ENCODE peak calls at places on chromosomes 2 and 18, in six cellular contexts. B is SK-N-SH, V is GM12878, I is H1, H is HepG2, Q is GM12892. W is an unnamed sample.

GRCh38 chr2:215914777-215915165 is 98.6 kb downstream of the MREG start:
- DNase-seq in B (no peak), I (peak), V (no peak), H (no peak), Q (no peak), W (no peak)

GRCh38 chr2:62326735-62327134 is 130.8 kb downstream of the B3GNT2 start:
- DNase-seq in I (no peak), B (no peak), V (no peak), Q (no peak), H (no peak), W (no peak)

GRCh38 chr2:162254472-162254871 is 11.2 kb upstream of the FAP start:
- DNase-seq in H (no peak), Q (no peak), I (no peak), B (no peak), V (no peak), W (no peak)

GRCh38 chr2:217950401-217950871 is 52.4 kb downstream of the TNS1 start:
- DNase-seq in Q (no peak), I (no peak), H (no peak), B (no peak), V (no peak), W (no peak)

GRCh38 chr2:114821055-114821454 is 378.6 kb downstream of the DPP10 start:
- DNase-seq in I (no peak), Q (no peak), V (no peak), B (no peak), H (no peak), W (no peak)

GRCh38 chr2:141699573-141699972 is 431.2 kb downstream of the LRP1B start:
- DNase-seq in Q (no peak), B (no peak), I (no peak), H (peak), V (no peak), W (no peak)

GRCh38 chr2:234463626-234464290 is 33.1 kb downstream of the ARL4C start:
- DNase-seq in V (no peak), Q (no peak), H (no peak), I (no peak), B (peak), W (no peak)

GRCh38 chr2:102310964-102311640 is at the start of gene IL1RL1:
- DNase-seq in H (no peak), I (no peak), V (no peak), B (no peak), Q (no peak), W (no peak)

GRCh38 chr2:196268538-196269338 is 97.4 kb upstream of the STK17B start:
- DNase-seq in H (peak), B (no peak), V (no peak), Q (no peak), I (no peak), W (no peak)

GRCh38 chr2:223837290-223838061 is at the start of gene AP1S3:
- DNase-seq in B (peak), V (no peak), H (peak), I (peak), Q (peak), W (peak)

GRCh38 chr18:79645291-79645983 is 34.2 kb upstream of the CTDP1 start:
- DNase-seq in V (no peak), H (no peak), I (no peak), Q (no peak), B (no peak), W (no peak)

GRCh38 chr18:76432970-76433767 is 61.9 kb downstream of the ZNF516 start:
- DNase-seq in B (peak), H (no peak), Q (no peak), V (no peak), I (no peak), W (no peak)

GRCh38 chr18:61963705-61964104 is 70.9 kb upstream of the RNF152 start:
- DNase-seq in I (no peak), V (no peak), H (no peak), Q (no peak), B (no peak), W (no peak)

GRCh38 chr2:240460781-240461431 is 25.4 kb downstream of the GPC1 start:
- DNase-seq in I (peak), Q (no peak), B (no peak), V (no peak), H (no peak), W (no peak)

GRCh38 chr2:224523626-224524577 is 61.3 kb downstream of the CUL3 start:
- DNase-seq in I (no peak), B (no peak), V (no peak), Q (no peak), H (no peak), W (no peak)

DNA sequence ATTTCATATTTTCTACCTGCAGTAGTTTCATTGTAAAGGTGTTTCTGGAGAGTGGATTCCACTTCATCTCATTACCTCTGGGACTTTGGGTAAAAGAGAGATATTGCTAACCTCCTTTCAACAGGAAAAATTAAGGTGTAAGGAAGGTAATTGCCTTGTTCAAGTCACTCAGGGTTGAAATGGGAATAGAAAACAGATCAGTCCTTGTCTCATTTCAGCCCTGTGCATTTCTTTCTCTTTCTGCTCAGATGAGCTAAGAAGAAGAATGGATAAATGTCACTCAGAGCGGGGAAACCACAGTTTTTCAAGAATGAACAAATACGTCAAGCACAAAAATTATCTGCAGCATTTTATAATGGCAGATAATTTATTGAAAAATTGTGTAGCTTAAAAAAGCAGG is 107.7 kb downstream of the POLE4 start:
- DNase-seq in Q (no peak), H (no peak), V (no peak), I (no peak), B (no peak), W (no peak)
- TF ChIP-seq TAF1 in Q (no peak), H (no peak), V (no peak), I (no peak), B (no peak), W (no peak)

GRCh38 chr2:186925514-186925913 is 76.5 kb upstream of the ZSWIM2 start:
- DNase-seq in V (no peak), Q (no peak), B (no peak), H (no peak), I (no peak), W (no peak)
- TF ChIP-seq TAF1 in V (no peak), Q (no peak), B (no peak), H (no peak), I (no peak), W (no peak)

DNA sequence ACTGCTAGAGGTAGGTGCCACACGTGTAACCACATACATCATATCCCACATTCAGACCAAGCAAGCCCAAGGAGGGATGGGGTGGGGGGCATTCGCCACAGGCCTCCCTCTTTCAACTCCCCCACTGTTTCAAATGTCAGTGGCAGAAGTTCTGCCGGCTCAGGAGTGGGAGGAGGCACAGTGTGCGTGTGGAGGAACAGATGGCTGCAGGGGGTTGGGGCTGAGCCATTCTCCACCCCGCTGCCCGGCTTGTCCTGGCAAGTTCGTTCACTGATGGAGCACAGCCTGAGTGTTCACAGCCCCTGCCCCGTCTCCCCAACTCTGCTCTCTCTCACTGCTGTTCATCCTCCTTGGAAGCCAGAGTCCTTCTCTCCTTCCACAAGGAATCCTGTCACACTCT is 75.4 kb upstream of the TANC1 start:
- DNase-seq in I (no peak), H (no peak), V (no peak), Q (no peak), B (no peak), W (no peak)
- TF ChIP-seq TAF1 in I (no peak), H (no peak), V (no peak), Q (no peak), B (no peak), W (no peak)

GRCh38 chr2:101111917-101112771 is 39.0 kb downstream of the TBC1D8 start:
- DNase-seq in I (no peak), H (peak), V (no peak), Q (no peak), B (peak), W (no peak)

GRCh38 chr2:101114268-101114783 is 36.9 kb downstream of the TBC1D8 start:
- DNase-seq in V (no peak), B (peak), H (no peak), I (no peak), Q (no peak), W (no peak)

GRCh38 chr2:101114815-101115214 is 36.4 kb downstream of the TBC1D8 start:
- DNase-seq in I (no peak), H (no peak), V (no peak), B (no peak), Q (no peak), W (no peak)

GRCh38 chr2:101112772-101113157 is 38.4 kb downstream of the TBC1D8 start:
- DNase-seq in I (no peak), B (no peak), V (no peak), H (no peak), Q (no peak), W (no peak)

DNA sequence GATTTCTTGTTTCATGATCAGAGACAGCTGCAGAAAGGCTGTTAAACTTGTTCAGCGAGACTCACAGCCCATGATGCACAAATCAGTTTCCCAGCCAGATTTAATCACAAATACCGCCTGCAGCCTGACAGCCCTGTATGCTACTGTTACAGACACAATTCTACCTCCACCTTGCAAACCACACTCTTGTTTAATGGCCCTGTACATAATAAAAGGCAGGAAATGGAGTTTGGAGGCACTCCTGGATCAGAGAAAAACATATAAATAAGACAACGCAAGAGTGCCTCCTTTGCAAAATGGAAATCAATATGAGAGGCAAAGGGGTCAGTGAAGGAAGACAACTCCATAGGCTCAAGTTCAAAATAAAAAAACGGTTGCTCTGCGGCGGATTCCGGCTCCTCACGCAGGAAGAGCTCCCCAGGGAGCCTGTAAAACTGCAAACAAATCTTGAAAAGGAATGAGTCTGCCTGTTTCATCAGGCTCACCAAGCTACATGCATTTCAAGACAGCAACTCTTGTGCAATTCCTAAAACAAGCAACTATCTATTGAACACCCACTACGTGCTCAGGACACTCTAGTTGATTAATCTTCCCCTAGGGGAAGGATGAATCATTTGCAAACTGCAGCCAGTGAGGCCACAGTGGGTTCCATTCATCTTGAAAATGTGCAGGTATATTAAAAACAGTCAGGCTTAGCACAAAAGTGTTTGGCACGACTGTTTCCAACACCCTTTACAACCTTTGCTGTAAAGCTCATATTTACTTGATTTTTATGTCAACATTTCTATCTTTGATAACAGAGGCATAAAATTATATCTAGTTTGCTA is 37.5 kb downstream of the TBC1D8 start:
- DNase-seq in Q (no peak), H (peak), B (peak), V (no peak), I (no peak), W (no peak)
- TF ChIP-seq TAF1 in Q (no peak), H (no peak), B (no peak), V (no peak), I (no peak), W (no peak)

GRCh38 chr2:100615471-100615870 is 52.7 kb downstream of the PDCL3 start:
- DNase-seq in V (no peak), B (no peak), Q (no peak), H (no peak), I (no peak), W (no peak)
- TF ChIP-seq TAF1 in V (no peak), B (no peak), Q (no peak), H (no peak), I (no peak), W (no peak)

DNA sequence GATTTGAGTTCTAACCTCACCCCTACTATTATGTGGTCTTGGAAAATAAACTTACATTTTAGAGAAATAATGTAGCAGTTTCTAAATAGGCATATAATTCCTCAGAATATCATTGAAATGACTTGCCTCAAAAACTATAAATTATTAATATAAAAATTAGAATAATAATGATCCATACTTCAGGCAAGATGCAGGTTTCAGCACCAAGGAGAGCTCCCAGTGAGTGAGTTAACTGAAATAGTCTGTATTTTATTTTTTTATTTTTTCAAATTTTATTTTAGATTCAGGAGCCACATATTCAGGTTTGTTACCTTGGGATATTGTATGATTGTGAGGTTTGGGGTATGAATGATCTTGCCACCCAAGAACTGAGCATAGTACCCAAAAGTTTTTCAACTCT is 472.2 kb upstream of the DCC start:
- DNase-seq in B (no peak), V (no peak), Q (no peak), I (no peak), H (no peak), W (no peak)
- TF ChIP-seq TAF1 in B (no peak), V (no peak), Q (no peak), I (no peak), H (no peak), W (no peak)

GRCh38 chr2:100166701-100167100 is 24.3 kb upstream of the AFF3 start:
- DNase-seq in B (no peak), V (no peak), I (no peak), H (no peak), Q (no peak), W (no peak)

GRCh38 chr2:100161940-100162620 is 19.7 kb upstream of the AFF3 start:
- DNase-seq in B (no peak), H (no peak), Q (no peak), I (no peak), V (no peak), W (no peak)

GRCh38 chr2:100160396-100160795 is 18.0 kb upstream of the AFF3 start:
- DNase-seq in Q (no peak), I (no peak), V (no peak), B (peak), H (no peak), W (no peak)

GRCh38 chr2:100163605-100164004 is 21.2 kb upstream of the AFF3 start:
- DNase-seq in V (no peak), I (no peak), B (no peak), H (no peak), Q (no peak), W (no peak)
- TF ChIP-seq TAF1 in V (no peak), I (no peak), B (no peak), H (no peak), Q (no peak), W (no peak)

DNA sequence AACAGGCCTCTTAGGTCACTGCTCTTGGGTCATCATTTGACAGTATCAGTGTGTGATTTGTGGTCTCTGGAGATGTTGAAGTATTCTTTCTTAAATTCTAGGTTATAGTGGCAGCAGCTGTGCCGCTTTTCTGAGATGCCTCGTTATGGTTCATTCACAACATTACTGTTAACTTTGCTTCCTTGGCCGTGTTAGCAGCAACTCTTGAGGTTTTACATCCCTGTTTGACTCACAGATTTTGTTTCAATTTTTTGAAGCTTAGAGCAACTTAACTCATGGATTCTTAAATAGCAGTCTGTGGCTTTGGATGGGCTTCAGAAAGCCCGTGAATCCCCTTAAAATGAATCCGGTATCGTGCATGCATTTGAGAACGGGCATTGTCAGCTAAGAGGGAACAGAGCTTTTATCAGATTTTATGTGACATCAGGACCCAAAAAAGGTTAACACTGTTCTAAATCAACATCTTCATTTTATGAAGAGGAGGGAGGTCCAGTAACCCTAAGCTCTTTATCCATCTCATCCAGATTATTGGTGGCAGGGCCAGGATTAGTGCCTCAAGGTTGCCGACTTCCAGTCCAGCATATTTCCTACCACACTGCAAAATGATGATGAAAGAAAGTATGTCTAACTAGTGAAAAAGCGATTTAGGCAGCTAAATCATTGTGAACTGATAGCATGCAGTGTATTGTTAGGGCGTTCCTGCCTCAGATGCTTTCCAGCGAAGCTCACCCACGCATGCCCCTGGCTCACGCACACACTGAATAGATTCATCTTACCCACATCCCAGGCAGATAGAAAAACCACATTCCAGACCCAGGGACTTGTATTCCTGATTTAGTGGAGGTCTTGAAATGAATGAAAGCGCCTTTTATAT is 5.1 kb downstream of the TRIB2 start:
- DNase-seq in Q (no peak), V (no peak), I (no peak), B (no peak), H (no peak), W (no peak)
- TF ChIP-seq TAF1 in Q (no peak), V (no peak), I (no peak), B (no peak), H (no peak), W (no peak)

W was measured in GM12891.